ENCODE peak calls at places on chromosomes 2 and 18, in ten cellular contexts. B is AG04449; A is CD8-positive, alpha-beta T cell; I is breast epithelium; J is astrocyte of the cerebellum; R is foreskin fibroblast; N is NB4; Q is mucosa of descending colon; O is coronary artery; Y is ovary. S is an unnamed sample.

GRCh38 chr18:41690332-41691110 is 264.5 kb upstream of the PIK3C3 start:
- DNase-seq in Y (no peak), N (no peak), B (no peak), O (no peak), A (no peak), Q (no peak), J (no peak), I (no peak), R (no peak), S (no peak)

GRCh38 chr2:56133931-56134629 is 49.7 kb upstream of the CCDC85A start:
- DNase-seq in O (no peak), R (no peak), B (no peak), J (no peak), I (no peak), A (no peak), Q (no peak), N (no peak), Y (no peak), S (no peak)

GRCh38 chr18:54612237-54612636 is 21.2 kb downstream of the DYNAP start:
- DNase-seq in N (no peak), I (no peak), B (no peak), Q (no peak), Y (no peak), O (no peak), J (no peak), R (peak), A (no peak), S (no peak)

GRCh38 chr2:27762951-27763906 is 8.3 kb upstream of the MRPL33 start:
- DNase-seq in N (no peak), J (no peak), O (no peak), I (no peak), R (no peak), Q (no peak), A (no peak), Y (no peak), B (peak), S (peak)

GRCh38 chr2:226256237-226256636 is 543.4 kb downstream of the IRS1 start:
- DNase-seq in Y (no peak), Q (no peak), J (peak), R (peak), O (no peak), I (no peak), A (no peak), B (peak), N (peak), S (peak)

GRCh38 chr18:58590231-58590630 is 38.7 kb downstream of the ALPK2 start:
- DNase-seq in J (no peak), N (no peak), I (no peak), O (no peak), R (peak), Q (no peak), B (no peak), A (no peak), Y (no peak), S (peak)

GRCh38 chr2:57373530-57373929 is 673.1 kb upstream of the VRK2 start:
- DNase-seq in I (no peak), Y (no peak), R (peak), Q (no peak), J (peak), O (no peak), N (no peak), A (no peak), B (peak), S (peak)

GRCh38 chr2:80312282-80312839 is 7.8 kb upstream of the LRRTM1 start:
- DNase-seq in O (no peak), B (no peak), A (no peak), I (no peak), J (no peak), Q (no peak), Y (no peak), R (no peak), N (no peak), S (no peak)

GRCh38 chr2:11786592-11786991 is 40.2 kb downstream of the LPIN1 start:
- DNase-seq in I (no peak), O (no peak), N (no peak), Y (no peak), J (no peak), Q (no peak), A (no peak), B (no peak), R (no peak), S (no peak)

GRCh38 chr2:220946552-220946951 is 625.6 kb downstream of the EPHA4 start:
- DNase-seq in Q (no peak), I (no peak), J (no peak), B (no peak), A (no peak), N (no peak), R (no peak), O (no peak), Y (no peak), S (no peak)

GRCh38 chr2:567865-568638 is 109.2 kb downstream of the TMEM18 start:
- DNase-seq in J (no peak), O (no peak), Q (no peak), B (peak), R (peak), N (no peak), I (peak), A (no peak), Y (peak), S (peak)

GRCh38 chr2:127576433-127577207 is 41.1 kb downstream of the MYO7B start:
- DNase-seq in J (no peak), B (peak), Q (peak), A (no peak), O (peak), N (no peak), I (peak), R (peak), Y (no peak), S (peak)

GRCh38 chr18:8517276-8517675 is 92.0 kb upstream of the RAB12 start:
- DNase-seq in O (no peak), Y (no peak), A (no peak), R (no peak), I (no peak), B (no peak), Q (no peak), N (no peak), J (no peak), S (no peak)

GRCh38 chr2:128714285-128714684 is 395.6 kb upstream of the HS6ST1 start:
- DNase-seq in J (no peak), B (no peak), O (peak), Y (no peak), I (no peak), A (no peak), Q (no peak), N (peak), R (no peak), S (no peak)

GRCh38 chr2:217622205-217622621 is 380.6 kb downstream of the TNS1 start:
- DNase-seq in R (no peak), I (no peak), Y (no peak), A (no peak), N (no peak), B (peak), J (peak), O (peak), Q (peak), S (no peak)

GRCh38 chr2:74261204-74261864 is 62.9 kb downstream of the MTHFD2 start:
- DNase-seq in I (peak), Y (no peak), N (no peak), B (no peak), R (peak), J (no peak), O (no peak), Q (peak), A (no peak), S (peak)

GRCh38 chr18:57234346-57234745 is 87.5 kb downstream of the BOD1L2 start:
- DNase-seq in Y (no peak), B (no peak), I (no peak), A (no peak), J (no peak), N (no peak), R (no peak), Q (no peak), O (no peak), S (no peak)

GRCh38 chr2:207087046-207087902 is 78.5 kb downstream of the KLF7 start:
- DNase-seq in I (no peak), B (no peak), Q (no peak), N (no peak), J (no peak), A (no peak), Y (no peak), O (no peak), R (no peak), S (no peak)

GRCh38 chr2:144489315-144489920 is 30.5 kb downstream of the ZEB2 start:
- DNase-seq in A (no peak), B (no peak), J (no peak), Q (no peak), R (no peak), I (no peak), N (no peak), O (no peak), Y (no peak), S (no peak)

GRCh38 chr18:29172151-29173015 is 995.5 kb upstream of the CDH2 start:
- DNase-seq in A (no peak), Q (no peak), Y (no peak), R (no peak), I (no peak), O (no peak), B (no peak), N (no peak), J (no peak), S (peak)

GRCh38 chr2:46780801-46781445 is 134.7 kb downstream of the MCFD2 start:
- DNase-seq in Q (no peak), N (peak), A (no peak), Y (no peak), R (peak), J (no peak), O (no peak), I (no peak), B (no peak), S (peak)

GRCh38 chr2:239156516-239157265 is 244.1 kb downstream of the HDAC4 start:
- DNase-seq in O (peak), B (no peak), Y (no peak), I (no peak), J (no peak), N (no peak), R (no peak), Q (peak), A (no peak), S (no peak)

GRCh38 chr2:104790100-104790811 is 63.7 kb upstream of the POU3F3 start:
- DNase-seq in I (no peak), N (no peak), B (no peak), J (peak), A (no peak), Q (no peak), O (no peak), R (no peak), Y (no peak), S (no peak)

GRCh38 chr18:74489631-74490030 is 6.5 kb upstream of the CNDP2 start:
- DNase-seq in I (no peak), A (no peak), R (no peak), Y (no peak), B (no peak), Q (no peak), N (no peak), O (no peak), J (peak), S (peak)

GRCh38 chr2:171160630-171161424 is at the start of gene TLK1:
- DNase-seq in A (peak), J (peak), R (peak), Y (peak), O (peak), N (peak), B (no peak), Q (peak), I (peak), S (peak)

GRCh38 chr2:214533511-214533910 is 122.7 kb downstream of the VWC2L start:
- DNase-seq in B (no peak), J (peak), O (no peak), R (no peak), Q (no peak), Y (no peak), A (no peak), N (no peak), I (no peak), S (no peak)

GRCh38 chr2:32743480-32744236 is 115.8 kb downstream of the TTC27 start:
- DNase-seq in I (no peak), B (no peak), Q (no peak), O (no peak), A (no peak), J (peak), R (no peak), N (no peak), Y (no peak), S (no peak)

GRCh38 chr2:165825041-165825440 is 31.0 kb upstream of the GALNT3 start:
- DNase-seq in O (no peak), R (no peak), B (no peak), I (no peak), Y (peak), N (no peak), Q (no peak), J (peak), A (no peak), S (peak)

DNA sequence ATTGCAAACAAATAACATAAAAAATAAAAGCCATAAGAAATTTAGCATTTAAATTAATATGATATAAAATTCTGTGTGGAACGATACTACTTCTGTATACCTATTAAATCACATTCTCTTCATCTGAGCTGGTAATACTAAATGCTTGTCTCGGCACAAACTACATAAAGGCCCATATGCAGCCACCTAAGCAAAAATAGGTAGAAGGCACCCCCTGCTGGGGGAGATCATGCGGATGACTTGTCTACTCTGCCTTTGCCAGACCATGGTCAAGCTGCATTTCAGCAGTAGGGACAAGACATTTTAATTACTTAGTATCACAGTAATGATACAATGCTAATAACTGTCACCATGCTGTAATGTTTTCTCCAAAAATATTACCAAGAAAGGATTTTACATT is 108.0 kb downstream of the CDH19 start:
- DNase-seq in B (no peak), R (no peak), N (peak), Q (peak), J (peak), O (no peak), Y (no peak), I (no peak), A (no peak), S (no peak)
- TF ChIP-seq CTCF in B (no peak), R (no peak), N (peak), Q (no peak), J (peak), O (no peak), Y (no peak), I (no peak), A (no peak), S (no peak)

GRCh38 chr2:236177967-236178909 is 10.1 kb upstream of the GBX2 start:
- DNase-seq in R (peak), Y (peak), O (peak), J (no peak), I (no peak), N (peak), A (no peak), Q (peak), B (no peak), S (peak)
- H3K4me3 ChIP-seq in R (peak), Y (peak), O (peak), J (peak), I (peak), N (peak), A (peak), Q (no peak), B (peak), S (peak)

GRCh38 chr2:25851740-25852503 is 26.4 kb downstream of the ASXL2 start:
- DNase-seq in N (peak), A (peak), O (no peak), I (no peak), J (peak), Q (no peak), R (peak), B (peak), Y (no peak), S (peak)
- TF ChIP-seq CTCF in N (peak), A (peak), O (no peak), I (peak), J (peak), Q (peak), R (peak), B (peak), Y (no peak), S (peak)

GRCh38 chr18:21826196-21826595 is 85.6 kb downstream of the MIB1 start:
- DNase-seq in J (peak), R (peak), I (no peak), A (no peak), B (no peak), N (no peak), Y (no peak), Q (no peak), O (no peak), S (peak)
- H3K4me3 ChIP-seq in J (no peak), R (no peak), I (no peak), A (no peak), B (no peak), N (no peak), Y (no peak), Q (no peak), O (peak), S (no peak)

DNA sequence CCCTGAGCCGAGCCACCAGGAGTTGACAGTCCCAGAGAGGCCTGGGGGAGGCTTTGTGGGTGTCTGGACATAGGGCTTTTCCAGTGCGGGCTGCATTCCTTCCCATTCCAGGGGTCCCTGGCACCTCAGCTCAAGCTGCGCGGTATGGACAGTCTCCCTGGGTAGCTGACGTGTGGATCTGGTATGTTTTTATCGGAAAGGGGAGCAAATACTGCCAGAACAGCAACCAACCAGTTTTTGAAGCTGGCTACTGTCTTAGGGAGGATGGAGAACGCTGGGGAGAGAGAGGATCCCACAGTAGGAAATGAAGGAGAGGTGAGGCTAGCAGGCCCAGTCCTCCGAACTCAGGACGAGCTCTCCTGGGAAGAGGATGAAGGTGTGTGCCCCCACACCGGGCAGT is 103.8 kb upstream of the APCDD1 start:
- DNase-seq in I (no peak), O (no peak), R (no peak), B (no peak), Q (no peak), A (no peak), J (no peak), N (no peak), Y (no peak), S (no peak)
- TF ChIP-seq CTCF in I (no peak), O (no peak), R (no peak), B (no peak), Q (no peak), A (no peak), J (no peak), N (no peak), Y (no peak), S (no peak)

GRCh38 chr18:10518595-10519273 is 7.1 kb upstream of the NAPG start:
- DNase-seq in B (no peak), J (no peak), A (no peak), R (no peak), I (no peak), Q (no peak), Y (peak), N (peak), O (no peak), S (peak)
- H3K4me3 ChIP-seq in B (no peak), J (no peak), A (no peak), R (no peak), I (no peak), Q (no peak), Y (no peak), N (no peak), O (peak), S (no peak)

DNA sequence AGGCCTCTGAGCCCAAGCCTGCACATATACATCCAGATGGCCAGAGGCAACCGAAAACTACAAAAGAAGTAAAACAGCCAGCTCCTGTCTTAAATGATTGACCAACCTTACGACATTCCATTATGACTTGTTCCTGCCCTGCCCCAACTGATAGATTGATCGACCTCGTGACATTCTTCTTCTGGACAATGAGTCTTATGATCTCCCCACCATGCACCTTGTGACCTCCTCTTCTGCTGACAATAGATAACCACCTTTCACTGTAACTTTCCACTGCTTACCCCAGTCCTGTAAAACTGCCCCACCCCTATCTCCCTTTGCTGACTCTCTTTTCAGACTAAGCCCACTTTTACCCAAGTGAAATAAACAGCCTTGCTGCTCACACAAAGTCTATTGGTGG is 670.0 kb upstream of the PKDCC start:
- DNase-seq in Y (no peak), R (no peak), B (no peak), I (no peak), O (no peak), Q (no peak), A (no peak), N (no peak), J (no peak), S (no peak)
- TF ChIP-seq CTCF in Y (no peak), R (no peak), B (no peak), I (no peak), O (no peak), Q (no peak), A (no peak), N (no peak), J (no peak), S (no peak)

GRCh38 chr2:47984041-47984440 is 77.7 kb upstream of the FBXO11 start:
- DNase-seq in N (no peak), J (peak), O (no peak), A (no peak), Q (no peak), R (no peak), B (no peak), I (no peak), Y (no peak), S (peak)
- H3K4me3 ChIP-seq in N (no peak), J (no peak), O (no peak), A (no peak), Q (no peak), R (no peak), B (no peak), I (no peak), Y (no peak), S (no peak)

GRCh38 chr2:159131267-159131790 is 155.2 kb downstream of the WDSUB1 start:
- DNase-seq in I (no peak), B (no peak), Y (no peak), J (no peak), Q (no peak), N (no peak), R (no peak), O (no peak), A (no peak), S (no peak)

GRCh38 chr2:159131882-159132281 is 154.6 kb downstream of the WDSUB1 start:
- DNase-seq in I (no peak), Q (no peak), A (no peak), R (peak), N (no peak), Y (peak), B (no peak), J (peak), O (no peak), S (peak)

GRCh38 chr2:159134979-159135378 is 151.5 kb downstream of the WDSUB1 start:
- DNase-seq in J (no peak), Y (no peak), O (no peak), I (no peak), A (no peak), R (no peak), B (no peak), N (no peak), Q (no peak), S (no peak)

GRCh38 chr2:159136405-159136804 is 150.1 kb downstream of the WDSUB1 start:
- DNase-seq in Y (no peak), O (no peak), N (no peak), A (no peak), B (no peak), J (no peak), I (no peak), Q (no peak), R (no peak), S (no peak)

GRCh38 chr2:159133795-159134194 is 152.7 kb downstream of the WDSUB1 start:
- DNase-seq in Y (no peak), A (no peak), N (peak), B (no peak), Q (no peak), I (no peak), O (no peak), J (no peak), R (peak), S (peak)
- TF ChIP-seq CTCF in Y (no peak), A (no peak), N (no peak), B (no peak), Q (no peak), I (no peak), O (no peak), J (no peak), R (no peak), S (peak)

GRCh38 chr2:232949016-232949415 is 64.0 kb downstream of the NGEF start:
- DNase-seq in A (no peak), Y (no peak), O (no peak), R (no peak), I (no peak), Q (no peak), J (no peak), B (no peak), N (no peak), S (no peak)
- H3K4me3 ChIP-seq in A (no peak), Y (no peak), O (no peak), R (no peak), I (no peak), Q (no peak), J (no peak), B (no peak), N (no peak), S (no peak)

S was measured in fibroblast of the aortic adventitia.